ENCODE peak calls at places on chromosomes 4 and X, in eight cellular contexts. O, Z, P, U, I, D, Q and N are unnamed samples.

GRCh38 chr4:183912585-183912984 is 7.5 kb downstream of the STOX2 start:
- DNase-seq in I (no peak), D (no peak), Q (no peak), U (no peak), O (no peak), P (no peak), Z (no peak), N (no peak)

GRCh38 chrX:68693481-68694410 is 46.3 kb downstream of the STARD8 start:
- DNase-seq in D (peak), U (no peak), P (peak), Z (peak), I (no peak), Q (peak), O (peak), N (peak)

GRCh38 chrX:18769812-18770573 is 62.5 kb downstream of the PPEF1 start:
- DNase-seq in Q (no peak), D (no peak), Z (no peak), U (no peak), O (no peak), P (no peak), I (no peak), N (no peak)

GRCh38 chr4:107862658-107863057 is 37.9 kb downstream of the SGMS2 start:
- DNase-seq in D (no peak), Z (no peak), P (no peak), Q (no peak), O (no peak), U (no peak), I (no peak), N (no peak)

GRCh38 chr4:120769227-120769626 is 153.3 kb downstream of the PRDM5 start:
- DNase-seq in D (peak), U (no peak), P (no peak), I (no peak), Z (no peak), Q (no peak), O (no peak), N (no peak)

GRCh38 chr4:86508436-86508835 is 85.7 kb upstream of the PTPN13 start:
- DNase-seq in U (no peak), I (no peak), P (no peak), O (no peak), D (no peak), Z (no peak), Q (no peak), N (no peak)

GRCh38 chr4:166460769-166461550 is 587.9 kb downstream of the TLL1 start:
- DNase-seq in O (no peak), Q (no peak), I (no peak), P (no peak), Z (no peak), D (no peak), U (no peak), N (no peak)

GRCh38 chr4:25697516-25697915 is 41.9 kb downstream of the SLC34A2 start:
- DNase-seq in P (no peak), U (no peak), D (no peak), Q (no peak), O (no peak), I (no peak), Z (no peak), N (no peak)

GRCh38 chr4:168822481-168822880 is 187.6 kb downstream of the CBR4 start:
- DNase-seq in Q (no peak), D (no peak), O (no peak), Z (no peak), U (no peak), P (no peak), I (no peak), N (no peak)

GRCh38 chrX:154370300-154370881 is 4.0 kb downstream of the FLNA start:
- DNase-seq in P (no peak), D (no peak), U (no peak), Z (peak), O (no peak), I (no peak), Q (peak), N (peak)

GRCh38 chrX:140524556-140524955 is 19.7 kb upstream of the SOX3 start:
- DNase-seq in I (no peak), P (no peak), Z (no peak), O (no peak), D (no peak), Q (no peak), U (no peak), N (no peak)

GRCh38 chr4:147780137-147780777 is 48.4 kb downstream of the ARHGAP10 start:
- DNase-seq in I (no peak), P (peak), U (no peak), O (peak), Q (peak), Z (no peak), D (no peak), N (no peak)

GRCh38 chr4:28073860-28074555 is 1213.4 kb downstream of the STIM2 start:
- DNase-seq in P (no peak), I (no peak), D (peak), Q (no peak), Z (no peak), U (no peak), O (no peak), N (no peak)